ENCODE peak calls at places on chromosomes 4 and X, in four cellular contexts. J is left ventricle myocardium inferior, U is thoracic aorta, D is right atrium auricular region. I is an unnamed sample.

GRCh38 chr4:7656244-7656800 is 221.6 kb upstream of the PSAPL1 start:
- DNase-seq in J (no peak), D (no peak), U (no peak), I (no peak)

GRCh38 chrX:101057095-101057714 is 5.3 kb upstream of the TRMT2B start:
- DNase-seq in J (no peak), U (no peak), D (no peak), I (no peak)

GRCh38 chr4:16706251-16706650 is 192.2 kb downstream of the LDB2 start:
- DNase-seq in U (no peak), J (no peak), D (no peak), I (no peak)

GRCh38 chrX:136176399-136176825 is 29.1 kb downstream of the FHL1 start:
- DNase-seq in J (no peak), U (no peak), D (no peak), I (peak; percentile 85)

GRCh38 chr4:71520850-71521249 is 182.0 kb downstream of the SLC4A4 start:
- DNase-seq in J (no peak), U (no peak), D (no peak), I (no peak)

GRCh38 chrX:42934020-42934701 is 156.2 kb upstream of the PPP1R2C start:
- DNase-seq in D (no peak), J (no peak), U (no peak), I (no peak)

GRCh38 chr4:24780936-24781538 is 14.3 kb upstream of the SOD3 start:
- DNase-seq in U (no peak), J (no peak), D (no peak), I (no peak)

GRCh38 chr4:140635606-140636005 is 66.8 kb upstream of the UCP1 start:
- DNase-seq in J (peak; percentile 36), D (no peak), U (no peak), I (no peak)

GRCh38 chr4:9889306-9889705 is 107.9 kb downstream of the DRD5 start:
- DNase-seq in U (no peak), D (no peak), J (no peak), I (no peak)

GRCh38 chrX:133495464-133496391 is 80.4 kb upstream of the GPC4 start:
- DNase-seq in D (peak; percentile 58), U (no peak), J (peak; percentile 61), I (peak; percentile 75)

GRCh38 chrX:49767231-49767630 is 61.9 kb upstream of the PAGE4 start:
- DNase-seq in U (no peak), J (no peak), D (no peak), I (no peak)

GRCh38 chrX:41176263-41176662 is 91.0 kb downstream of the USP9X start:
- DNase-seq in J (no peak), U (no peak), D (no peak), I (no peak)

GRCh38 chr4:64503945-64504675 is 94.9 kb upstream of the TECRL start:
- DNase-seq in U (no peak), J (no peak), D (no peak), I (no peak)

GRCh38 chr4:14064969-14065368 is 437.4 kb upstream of the BOD1L1 start:
- DNase-seq in D (no peak), J (no peak), U (no peak), I (no peak)

DNA sequence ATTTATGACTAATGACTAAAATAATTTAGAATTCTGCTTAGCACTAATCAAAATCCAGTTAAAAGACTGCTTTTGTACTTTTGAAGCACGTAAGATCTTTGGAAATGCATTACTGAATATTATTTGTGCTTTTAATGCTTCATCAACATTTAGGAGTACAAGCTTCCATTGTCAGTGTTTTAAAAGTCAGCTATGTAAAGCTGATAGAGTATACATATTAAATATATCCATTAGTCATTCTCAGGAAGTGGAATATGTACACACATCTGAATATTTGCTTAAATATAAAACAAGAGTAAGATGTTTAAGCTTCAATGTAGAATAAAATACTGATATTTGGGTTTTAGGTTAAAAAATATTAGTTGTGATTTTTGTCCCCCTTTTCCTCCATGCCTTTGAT is 54.1 kb downstream of the ANK2 start:
- DNase-seq in U (no peak), D (no peak), J (no peak), I (no peak)
- H3K27ac ChIP-seq in U (no peak overlapping the region), D (no peak overlapping the region), J (no peak overlapping the region), I (no peak overlapping the region)

GRCh38 chrX:123186796-123187195 is 2.7 kb downstream of the GRIA3 start:
- DNase-seq in D (no peak), U (no peak), J (no peak), I (no peak)

GRCh38 chrX:123184858-123185251 is 777 bp downstream of the GRIA3 start:
- DNase-seq in J (no peak), D (no peak), U (no peak), I (no peak)

GRCh38 chrX:123188081-123188480 is 4.0 kb downstream of the GRIA3 start:
- DNase-seq in U (no peak), D (no peak), J (no peak), I (no peak)

GRCh38 chrX:123184199-123184857 is at the start of gene GRIA3:
- DNase-seq in D (no peak), U (no peak), J (no peak), I (no peak)

GRCh38 chrX:123185714-123186113 is 1.6 kb downstream of the GRIA3 start:
- DNase-seq in J (no peak), U (no peak), D (no peak), I (no peak)
- TF ChIP-seq CTCF in J (no peak), U (no peak), D (no peak), I (no peak)

GRCh38 chr4:15234101-15234500 is 193.7 kb upstream of the C1QTNF7 start:
- DNase-seq in J (no peak), U (no peak), D (no peak), I (no peak)

GRCh38 chr4:15232725-15233597 is 194.9 kb upstream of the C1QTNF7 start:
- DNase-seq in U (no peak), J (no peak), D (no peak), I (no peak)

GRCh38 chr4:15233626-15234025 is 194.2 kb upstream of the C1QTNF7 start:
- DNase-seq in D (no peak), J (no peak), U (no peak), I (no peak)

GRCh38 chr4:15231265-15232091 is 196.4 kb upstream of the C1QTNF7 start:
- DNase-seq in D (peak; percentile 89), U (peak; percentile 49), J (peak; percentile 62), I (peak; percentile 84)

DNA sequence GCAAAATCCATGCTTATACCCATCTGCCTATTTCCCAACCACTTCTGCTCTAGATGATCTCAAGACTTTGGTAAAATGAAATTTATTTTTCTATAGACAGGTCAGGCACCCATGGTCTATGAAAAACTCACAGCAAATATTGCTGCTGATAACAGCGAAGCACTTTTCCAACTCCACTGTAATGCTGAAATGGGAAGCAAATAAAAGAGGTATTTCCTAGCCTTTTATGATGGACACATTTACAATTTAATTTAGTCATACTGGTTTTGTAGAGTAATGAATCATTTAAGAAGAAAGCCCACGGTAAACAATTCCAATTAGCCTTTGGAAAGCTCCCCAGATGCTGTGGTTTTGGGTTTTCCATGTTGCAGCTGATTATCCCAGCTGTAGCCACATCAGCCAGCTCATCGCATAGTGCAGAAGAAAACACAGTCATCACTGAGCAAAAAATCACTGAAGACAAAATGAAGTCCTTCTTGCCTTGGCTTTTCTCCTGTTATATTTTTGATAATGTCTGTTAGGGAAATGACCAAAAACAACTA is 193.2 kb upstream of the C1QTNF7 start:
- DNase-seq in U (no peak), D (no peak), J (no peak), I (no peak)
- H3K27ac ChIP-seq in U (peak overlapping the region; percentile 82), D (peak overlapping the region; percentile 56), J (peak overlapping the region; percentile 61), I (peak overlapping the region; percentile 82)

GRCh38 chr4:185638548-185639301 is 103.4 kb upstream of the PDLIM3 start:
- DNase-seq in J (no peak), U (no peak), D (no peak), I (no peak)

GRCh38 chr4:185638093-185638492 is 102.8 kb upstream of the PDLIM3 start:
- DNase-seq in D (no peak), J (no peak), U (no peak), I (no peak)

GRCh38 chr4:185644408-185644807 is 109.1 kb upstream of the PDLIM3 start:
- DNase-seq in D (no peak), U (no peak), J (no peak), I (no peak)

GRCh38 chr4:185642907-185643306 is 107.6 kb upstream of the PDLIM3 start:
- DNase-seq in J (no peak), D (no peak), U (no peak), I (no peak)

GRCh38 chr4:185640809-185641675 is 105.7 kb upstream of the PDLIM3 start:
- DNase-seq in J (no peak), D (no peak), U (no peak), I (no peak)
- TF ChIP-seq CTCF in J (peak; percentile 59), D (no peak), U (no peak), I (no peak)